ENCODE peak calls at places on chromosomes 12 and 14, in nine cellular contexts. M is AG04450, K is GM06990, B is foreskin fibroblast, T is NCI-H2107, Y is neural crest cell, L is NCI-H460, Q is G401, G is globus pallidus. E is an unnamed sample.

GRCh38 chr14:93105362-93105761 is 10.4 kb downstream of the ITPK1 start:
- DNase-seq in M (no peak), K (no peak), B (peak), T (no peak), Y (no peak), L (no peak), Q (no peak), G (no peak), E (no peak)

GRCh38 chr12:81221681-81222080 is 143.8 kb downstream of the ACSS3 start:
- DNase-seq in M (no peak), K (no peak), B (peak), T (no peak), Y (no peak), L (no peak), Q (no peak), G (no peak), E (no peak)

GRCh38 chr12:2619136-2619535 is 175.6 kb upstream of the FKBP4 start:
- DNase-seq in M (no peak), K (no peak), B (peak), T (no peak), Y (no peak), L (no peak), Q (no peak), G (no peak), E (no peak)

GRCh38 chr14:102314242-102315011 is 5.1 kb upstream of the ZNF839 start:
- DNase-seq in M (peak), K (peak), B (peak), T (peak), Y (peak), L (peak), Q (peak), G (peak), E (no peak)

GRCh38 chr14:91047174-91047753 is 13.2 kb downstream of the RPS6KA5 start:
- DNase-seq in M (no peak), K (no peak), B (no peak), T (peak), Y (no peak), L (no peak), Q (no peak), G (no peak), E (no peak)

GRCh38 chr14:103078420-103078749 is 5.6 kb upstream of the LBHD2 start:
- DNase-seq in M (peak), K (no peak), B (peak), T (peak), Y (peak), L (peak), Q (peak), G (peak), E (peak)

GRCh38 chr14:90421001-90421580 is 24.3 kb downstream of the CALM1 start:
- DNase-seq in M (no peak), K (no peak), B (no peak), T (no peak), Y (no peak), L (no peak), Q (no peak), G (no peak), E (no peak)

GRCh38 chr14:101721951-101722661 is 39.4 kb upstream of the PPP2R5C start:
- DNase-seq in M (no peak), K (no peak), B (peak), T (no peak), Y (no peak), L (peak), Q (no peak), G (no peak), E (no peak)

GRCh38 chr14:89417469-89418225 is 614 bp upstream of the FOXN3 start:
- DNase-seq in M (no peak), K (peak), B (peak), T (peak), Y (peak), L (peak), Q (peak), G (peak), E (no peak)

GRCh38 chr14:39230416-39230815 is 3.3 kb upstream of the MIA2 start:
- DNase-seq in M (no peak), K (no peak), B (peak), T (no peak), Y (no peak), L (no peak), Q (no peak), G (no peak), E (no peak)

GRCh38 chr12:58365087-58365390 is 423.7 kb downstream of the ATP23 start:
- DNase-seq in M (no peak), K (no peak), B (no peak), T (no peak), Y (no peak), L (no peak), Q (no peak), G (no peak), E (no peak)

GRCh38 chr14:99256483-99256874 is 15.5 kb downstream of the BCL11B start:
- DNase-seq in M (no peak), K (no peak), B (no peak), T (no peak), Y (no peak), L (no peak), Q (no peak), G (no peak), E (no peak)

GRCh38 chr12:80857311-80857710 is 80.4 kb downstream of the LIN7A start:
- DNase-seq in M (no peak), K (no peak), B (peak), T (no peak), Y (no peak), L (no peak), Q (no peak), G (no peak), E (no peak)

GRCh38 chr12:6116481-6117021 is 7.9 kb downstream of the VWF start:
- DNase-seq in M (no peak), K (no peak), B (no peak), T (no peak), Y (no peak), L (no peak), Q (no peak), G (no peak), E (no peak)

GRCh38 chr14:77273796-77274195 is 2.8 kb upstream of the NGB start:
- DNase-seq in M (no peak), K (no peak), B (no peak), T (no peak), Y (no peak), L (no peak), Q (no peak), G (no peak), E (no peak)

GRCh38 chr12:72272731-72273498 is 745 bp downstream of the TRHDE start:
- DNase-seq in M (no peak), K (peak), B (peak), T (no peak), Y (peak), L (no peak), Q (peak), G (no peak), E (no peak)

GRCh38 chr12:101490286-101490920 is 15.3 kb downstream of the SPIC start:
- DNase-seq in M (no peak), K (no peak), B (no peak), T (peak), Y (peak), L (peak), Q (peak), G (no peak), E (peak)

GRCh38 chr14:29222671-29223268 is 456.2 kb downstream of the FOXG1 start:
- DNase-seq in M (peak), K (no peak), B (peak), T (no peak), Y (no peak), L (peak), Q (peak), G (no peak), E (no peak)

GRCh38 chr12:54980341-54980740 is 4.2 kb downstream of the TESPA1 start:
- DNase-seq in M (no peak), K (no peak), B (no peak), T (no peak), Y (no peak), L (no peak), Q (no peak), G (no peak), E (no peak)

GRCh38 chr12:110314308-110314707 is 33.3 kb downstream of the ATP2A2 start:
- DNase-seq in M (peak), K (peak), B (peak), T (no peak), Y (no peak), L (no peak), Q (no peak), G (no peak), E (no peak)

GRCh38 chr12:93022603-93023340 is 93.7 kb upstream of the EEA1 start:
- DNase-seq in M (no peak), K (no peak), B (peak), T (no peak), Y (no peak), L (no peak), Q (no peak), G (no peak), E (no peak)

GRCh38 chr12:79547735-79548347 is 142.9 kb downstream of the PAWR start:
- DNase-seq in M (no peak), K (no peak), B (peak), T (no peak), Y (peak), L (peak), Q (peak), G (peak), E (peak)

GRCh38 chr12:102343361-102344121 is 136.8 kb downstream of the IGF1 start:
- DNase-seq in M (no peak), K (no peak), B (peak), T (no peak), Y (no peak), L (no peak), Q (peak), G (no peak), E (no peak)

GRCh38 chr12:105983622-105984325 is 155.0 kb downstream of the NUAK1 start:
- DNase-seq in M (peak), K (no peak), B (peak), T (no peak), Y (no peak), L (no peak), Q (no peak), G (no peak), E (no peak)

GRCh38 chr12:93719710-93720109 is 42.5 kb downstream of the CRADD start:
- DNase-seq in M (no peak), K (no peak), B (no peak), T (no peak), Y (no peak), L (no peak), Q (no peak), G (no peak), E (no peak)

GRCh38 chr14:30982583-30982982 is 42.9 kb upstream of the AP4S1 start:
- DNase-seq in M (no peak), K (no peak), B (no peak), T (no peak), Y (no peak), L (no peak), Q (no peak), G (no peak), E (no peak)

GRCh38 chr12:131205534-131205933 is 251.8 kb downstream of the ADGRD1 start:
- DNase-seq in M (no peak), K (no peak), B (no peak), T (no peak), Y (no peak), L (no peak), Q (no peak), G (no peak), E (no peak)

GRCh38 chr12:62581288-62582064 is 114.8 kb downstream of the MON2 start:
- DNase-seq in M (peak), K (peak), B (peak), T (no peak), Y (no peak), L (peak), Q (peak), G (peak), E (no peak)